ENCODE peak calls at places on chromosomes 5 and 9, in five cellular contexts. One of them, this sample, is unnamed.

GRCh38 chr5:66829826-66830225 is 233.6 kb downstream of the MAST4 start:
- DNase-seq in neuronal stem cell: peak
- DNase-seq in IMR-90: peak
- DNase-seq in HCT116: no peak
- DNase-seq in tibial artery: no peak
- DNase-seq in this sample: peak

GRCh38 chr9:99266136-99267023 is 44.3 kb downstream of the SEC61B start:
- DNase-seq in tibial artery: peak
- DNase-seq in IMR-90: peak
- DNase-seq in HCT116: peak
- DNase-seq in neuronal stem cell: peak
- DNase-seq in this sample: no peak

GRCh38 chr5:73822989-73823339 is 197.0 kb downstream of the ARHGEF28 start:
- DNase-seq in IMR-90: peak
- DNase-seq in tibial artery: no peak
- DNase-seq in neuronal stem cell: no peak
- DNase-seq in HCT116: no peak
- DNase-seq in this sample: no peak

GRCh38 chr5:141488591-141489478 is at the start of gene PCDHGC5:
- DNase-seq in tibial artery: no peak
- DNase-seq in IMR-90: peak
- DNase-seq in HCT116: no peak
- DNase-seq in neuronal stem cell: no peak
- DNase-seq in this sample: peak

GRCh38 chr5:166127766-166128565 is 2163.5 kb upstream of the WWC1 start:
- DNase-seq in HCT116: no peak
- DNase-seq in IMR-90: no peak
- DNase-seq in tibial artery: no peak
- DNase-seq in neuronal stem cell: no peak
- DNase-seq in this sample: no peak

GRCh38 chr9:86099695-86100364 is 472 bp upstream of the GOLM1 start:
- DNase-seq in IMR-90: peak
- DNase-seq in tibial artery: peak
- DNase-seq in neuronal stem cell: peak
- DNase-seq in HCT116: peak
- DNase-seq in this sample: no peak

GRCh38 chr5:133866160-133866902 is 102.1 kb downstream of the C5orf15 start:
- DNase-seq in HCT116: no peak
- DNase-seq in IMR-90: no peak
- DNase-seq in tibial artery: no peak
- DNase-seq in neuronal stem cell: no peak
- DNase-seq in this sample: no peak

GRCh38 chr5:24864244-24864643 is 219.5 kb upstream of the CDH10 start:
- DNase-seq in IMR-90: no peak
- DNase-seq in HCT116: no peak
- DNase-seq in neuronal stem cell: no peak
- DNase-seq in tibial artery: no peak
- DNase-seq in this sample: no peak

GRCh38 chr9:3337515-3337914 is 188.3 kb downstream of the RFX3 start:
- DNase-seq in neuronal stem cell: no peak
- DNase-seq in HCT116: peak
- DNase-seq in IMR-90: peak
- DNase-seq in tibial artery: no peak
- DNase-seq in this sample: peak

GRCh38 chr5:67377651-67378050 is 181.1 kb upstream of the CD180 start:
- DNase-seq in neuronal stem cell: peak
- DNase-seq in tibial artery: no peak
- DNase-seq in IMR-90: no peak
- DNase-seq in HCT116: no peak
- DNase-seq in this sample: no peak

GRCh38 chr9:16516887-16517286 is 353.6 kb downstream of the BNC2 start:
- DNase-seq in tibial artery: no peak
- DNase-seq in HCT116: no peak
- DNase-seq in IMR-90: peak
- DNase-seq in neuronal stem cell: no peak
- DNase-seq in this sample: no peak

GRCh38 chr5:149485655-149486615 is 65.3 kb downstream of the CSNK1A1 start:
- DNase-seq in HCT116: peak
- DNase-seq in tibial artery: peak
- DNase-seq in IMR-90: peak
- DNase-seq in neuronal stem cell: no peak
- DNase-seq in this sample: peak

GRCh38 chr9:116087246-116087645 is 66.3 kb upstream of the PAPPA start:
- DNase-seq in tibial artery: peak
- DNase-seq in neuronal stem cell: no peak
- DNase-seq in HCT116: no peak
- DNase-seq in IMR-90: peak
- DNase-seq in this sample: peak

GRCh38 chr5:96796434-96796833 is 11.3 kb downstream of the ERAP1 start:
- DNase-seq in tibial artery: no peak
- DNase-seq in HCT116: no peak
- DNase-seq in IMR-90: no peak
- DNase-seq in neuronal stem cell: no peak
- DNase-seq in this sample: no peak

GRCh38 chr5:145936401-145937131 is at the start of gene SH3RF2:
- DNase-seq in IMR-90: peak
- DNase-seq in tibial artery: peak
- DNase-seq in neuronal stem cell: peak
- DNase-seq in HCT116: peak
- DNase-seq in this sample: peak

GRCh38 chr5:179821298-179822058 is 773 bp downstream of the SQSTM1 start:
- DNase-seq in HCT116: peak
- DNase-seq in neuronal stem cell: no peak
- DNase-seq in tibial artery: peak
- DNase-seq in IMR-90: peak
- DNase-seq in this sample: peak

GRCh38 chr9:138100711-138101349 is 223.2 kb downstream of the CACNA1B start:
- DNase-seq in HCT116: no peak
- DNase-seq in neuronal stem cell: no peak
- DNase-seq in tibial artery: no peak
- DNase-seq in IMR-90: no peak
- DNase-seq in this sample: no peak

GRCh38 chr5:60339691-60340191 is 360.2 kb downstream of the DEPDC1B start:
- DNase-seq in neuronal stem cell: no peak
- DNase-seq in IMR-90: no peak
- DNase-seq in tibial artery: peak
- DNase-seq in HCT116: no peak
- DNase-seq in this sample: no peak

GRCh38 chr5:14472986-14473567 is 108.5 kb upstream of the OTULINL start:
- DNase-seq in HCT116: no peak
- DNase-seq in IMR-90: no peak
- DNase-seq in tibial artery: no peak
- DNase-seq in neuronal stem cell: peak
- DNase-seq in this sample: no peak

GRCh38 chr9:70260007-70260443 is 1.2 kb downstream of the SMC5 start:
- DNase-seq in tibial artery: no peak
- DNase-seq in neuronal stem cell: no peak
- DNase-seq in IMR-90: no peak
- DNase-seq in HCT116: no peak
- DNase-seq in this sample: no peak

GRCh38 chr5:170597109-170597741 is 93.4 kb downstream of the KCNIP1 start:
- DNase-seq in tibial artery: no peak
- DNase-seq in HCT116: no peak
- DNase-seq in neuronal stem cell: no peak
- DNase-seq in IMR-90: peak
- DNase-seq in this sample: peak

GRCh38 chr9:95108777-95109176 is 208.7 kb downstream of the FANCC start:
- DNase-seq in neuronal stem cell: no peak
- DNase-seq in IMR-90: no peak
- DNase-seq in tibial artery: no peak
- DNase-seq in HCT116: no peak
- DNase-seq in this sample: no peak

GRCh38 chr9:95111716-95112115 is 205.8 kb downstream of the FANCC start:
- DNase-seq in neuronal stem cell: no peak
- DNase-seq in tibial artery: peak
- DNase-seq in HCT116: no peak
- DNase-seq in IMR-90: no peak
- DNase-seq in this sample: no peak

GRCh38 chr9:95112436-95113280 is 204.9 kb downstream of the FANCC start:
- DNase-seq in tibial artery: no peak
- DNase-seq in IMR-90: no peak
- DNase-seq in HCT116: no peak
- DNase-seq in neuronal stem cell: no peak
- DNase-seq in this sample: no peak

GRCh38 chr9:95109456-95109855 is 208.1 kb downstream of the FANCC start:
- DNase-seq in tibial artery: no peak
- DNase-seq in HCT116: no peak
- DNase-seq in neuronal stem cell: no peak
- DNase-seq in IMR-90: no peak
- DNase-seq in this sample: no peak

DNA sequence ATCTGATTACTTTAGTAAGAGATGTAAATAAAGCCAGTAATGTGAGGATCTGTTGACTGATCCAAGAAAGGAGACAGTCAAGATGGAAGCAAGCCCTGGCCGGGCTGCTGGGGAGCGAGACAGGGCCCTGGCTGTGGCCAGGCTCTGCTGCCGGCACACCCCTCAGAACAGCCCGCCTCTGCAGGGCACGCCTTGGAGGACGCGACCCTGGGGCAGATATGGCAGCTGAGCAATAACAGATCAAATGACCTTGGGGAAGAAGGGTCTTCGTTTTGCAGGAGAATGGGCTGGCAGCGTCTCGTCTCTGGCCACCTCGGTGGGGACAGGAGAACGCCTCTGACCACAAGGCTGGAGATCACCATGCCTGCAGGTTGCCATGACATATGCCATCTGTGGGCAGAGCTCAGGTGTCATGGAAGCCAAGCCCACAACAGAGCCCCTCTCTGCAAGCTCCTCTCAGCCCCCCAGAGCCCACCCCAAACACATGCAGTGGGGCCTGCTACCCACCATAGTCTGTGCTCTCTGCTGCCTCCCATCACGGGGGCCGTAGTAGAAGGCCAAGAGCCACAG is 206.5 kb downstream of the FANCC start:
- DNase-seq in HCT116: no peak
- DNase-seq in neuronal stem cell: no peak
- DNase-seq in IMR-90: no peak
- DNase-seq in tibial artery: no peak
- DNase-seq in this sample: no peak
- H3K27ac ChIP-seq in HCT116: no peak
- H3K27ac ChIP-seq in neuronal stem cell: no peak
- H3K27ac ChIP-seq in IMR-90: no peak
- H3K27ac ChIP-seq in tibial artery: no peak
- H3K27ac ChIP-seq in this sample: no peak

DNA sequence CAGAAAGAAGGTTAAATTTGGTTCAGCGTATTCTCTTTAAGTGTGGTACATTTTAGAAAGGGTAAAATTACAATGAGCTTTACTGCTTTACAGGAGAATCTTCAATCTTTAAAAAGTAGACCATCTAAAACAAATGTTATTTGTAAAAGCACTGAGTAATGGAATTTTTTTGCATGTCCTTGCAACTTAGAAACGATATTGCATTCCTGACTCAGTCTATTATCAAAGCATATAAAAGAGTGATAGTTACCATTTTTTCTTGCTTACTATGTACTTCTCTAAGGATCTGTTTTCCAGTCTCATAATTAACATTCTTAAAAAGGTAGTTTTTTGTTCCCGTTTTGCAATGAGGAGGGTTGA is 55.5 kb upstream of the TNFAIP8 start:
- DNase-seq in IMR-90: no peak
- DNase-seq in tibial artery: no peak
- DNase-seq in HCT116: no peak
- DNase-seq in neuronal stem cell: no peak
- DNase-seq in this sample: no peak
- H3K27ac ChIP-seq in IMR-90: no peak
- H3K27ac ChIP-seq in tibial artery: no peak
- H3K27ac ChIP-seq in HCT116: no peak
- H3K27ac ChIP-seq in neuronal stem cell: no peak
- H3K27ac ChIP-seq in this sample: no peak

GRCh38 chr5:1297243-1297642 is 2.4 kb upstream of the TERT start:
- DNase-seq in IMR-90: no peak
- DNase-seq in neuronal stem cell: no peak
- DNase-seq in tibial artery: no peak
- DNase-seq in HCT116: no peak
- DNase-seq in this sample: no peak
- H3K27ac ChIP-seq in IMR-90: no peak
- H3K27ac ChIP-seq in neuronal stem cell: no peak
- H3K27ac ChIP-seq in tibial artery: no peak
- H3K27ac ChIP-seq in HCT116: no peak
- H3K27ac ChIP-seq in this sample: no peak

DNA sequence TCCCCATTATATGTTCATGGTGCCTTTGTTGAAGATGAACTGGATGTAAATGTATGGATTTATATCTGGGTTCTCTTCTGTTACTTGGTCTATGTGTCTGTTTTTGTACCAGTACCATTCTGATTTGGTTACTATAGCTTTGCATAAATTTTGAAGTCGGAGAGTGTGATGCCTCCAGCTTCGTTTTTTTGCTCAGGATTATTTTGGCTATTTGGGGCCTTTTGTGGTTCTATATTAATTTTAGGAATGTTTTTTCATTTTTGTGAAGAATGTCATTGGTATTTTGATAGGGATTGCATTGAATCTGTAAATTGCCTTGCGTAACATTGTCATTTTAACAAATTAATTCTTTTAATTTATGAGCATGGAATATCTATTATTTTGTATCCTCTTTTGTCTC is 36.6 kb upstream of the ZNF366 start:
- DNase-seq in tibial artery: no peak
- DNase-seq in IMR-90: no peak
- DNase-seq in neuronal stem cell: no peak
- DNase-seq in HCT116: no peak
- DNase-seq in this sample: no peak
- H3K27ac ChIP-seq in tibial artery: peak
- H3K27ac ChIP-seq in IMR-90: no peak
- H3K27ac ChIP-seq in neuronal stem cell: no peak
- H3K27ac ChIP-seq in HCT116: no peak
- H3K27ac ChIP-seq in this sample: no peak

DNA sequence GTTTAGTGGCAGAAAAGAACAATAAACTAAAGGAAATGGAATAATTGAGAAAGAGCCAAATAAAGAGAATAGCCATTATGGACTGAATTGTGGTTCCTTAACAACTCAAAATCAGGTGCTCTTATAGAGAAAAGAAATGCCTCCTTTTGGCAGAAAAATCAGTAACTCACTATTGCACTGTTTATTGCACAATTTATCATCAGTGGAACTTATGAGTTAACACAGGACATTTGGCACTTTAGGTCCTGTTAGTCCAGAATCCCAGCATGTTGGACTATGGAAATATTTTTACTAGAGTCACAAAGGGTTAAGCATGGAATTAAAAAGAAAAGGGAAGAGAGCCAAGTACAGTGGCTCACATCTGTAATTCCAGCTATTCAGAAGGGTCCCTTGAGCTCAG is 53.8 kb upstream of the JMY start:
- DNase-seq in IMR-90: no peak
- DNase-seq in tibial artery: no peak
- DNase-seq in HCT116: no peak
- DNase-seq in neuronal stem cell: no peak
- DNase-seq in this sample: no peak
- H3K27ac ChIP-seq in IMR-90: no peak
- H3K27ac ChIP-seq in tibial artery: no peak
- H3K27ac ChIP-seq in HCT116: no peak
- H3K27ac ChIP-seq in neuronal stem cell: no peak
- H3K27ac ChIP-seq in this sample: peak

DNA sequence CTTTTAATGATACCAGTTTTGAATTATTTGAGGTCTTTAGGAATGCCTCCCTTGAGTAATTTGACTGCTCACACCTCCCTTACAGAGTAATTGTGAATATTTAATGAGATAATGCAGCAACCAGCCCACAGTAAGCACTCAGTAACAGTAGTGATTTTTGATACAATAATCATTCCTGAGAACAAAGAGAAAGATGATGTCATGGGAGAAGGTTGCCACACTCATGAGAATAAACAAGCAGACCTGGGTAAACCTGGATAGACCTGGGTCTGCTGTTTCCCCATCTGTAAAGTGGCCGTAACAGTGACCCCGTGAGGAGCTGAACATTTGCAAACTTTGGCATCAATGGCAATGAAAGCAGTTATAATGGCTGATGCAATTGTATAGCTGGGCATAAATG is 4.2 kb downstream of the C1QTNF2 start:
- DNase-seq in HCT116: no peak
- DNase-seq in neuronal stem cell: no peak
- DNase-seq in IMR-90: no peak
- DNase-seq in tibial artery: no peak
- DNase-seq in this sample: no peak
- H3K27ac ChIP-seq in HCT116: no peak
- H3K27ac ChIP-seq in neuronal stem cell: no peak
- H3K27ac ChIP-seq in IMR-90: no peak
- H3K27ac ChIP-seq in tibial artery: no peak
- H3K27ac ChIP-seq in this sample: no peak

This sample was measured in epithelial cell of prostate.